ENCODE peak calls at places on chromosomes 5 and 9, in eight cellular contexts. U is neuronal stem cell, X is amniotic stem cell, S is H54, F is memory B cell, H is RCC 7860, Y is HFFc6, Q is lower lobe of right lung. A is an unnamed sample.

GRCh38 chr5:92715946-92716345 is 865.1 kb downstream of the NR2F1-AS1 start:
- DNase-seq in X (no peak), U (no peak), Q (no peak), Y (no peak), F (no peak), S (no peak), H (no peak), A (no peak)

GRCh38 chr5:10387690-10388089 is 34.2 kb downstream of the MARCHF6 start:
- DNase-seq in F (no peak), U (no peak), S (no peak), Q (no peak), X (no peak), Y (peak; percentile 60), H (no peak), A (no peak)

GRCh38 chr9:128438343-128439109 is 17.3 kb upstream of the ODF2 start:
- DNase-seq in Q (peak; percentile 90), U (peak; percentile 77), H (peak; percentile 57), F (peak; percentile 84), S (peak; percentile 84), Y (peak; percentile 55), X (peak; percentile 20), A (peak; percentile 5)

GRCh38 chr5:150317048-150318003 is 14.6 kb upstream of the ARSI start:
- DNase-seq in H (peak; percentile 100), S (peak; percentile 97), Y (peak; percentile 91), X (peak; percentile 73), F (no peak), Q (no peak), U (no peak), A (no peak)

GRCh38 chr5:141260458-141261237 is 15.5 kb downstream of the PCDHB15 start:
- DNase-seq in Y (no peak), X (no peak), Q (no peak), H (no peak), S (no peak), F (no peak), U (peak; percentile 2), A (no peak)

GRCh38 chr9:3980212-3980611 is 319.7 kb downstream of the GLIS3 start:
- DNase-seq in F (no peak), S (no peak), Q (no peak), H (no peak), X (no peak), U (no peak), Y (no peak), A (peak; percentile 13)

GRCh38 chr9:76913467-76913866 is 7.6 kb upstream of the PRUNE2 start:
- DNase-seq in X (no peak), H (no peak), Q (no peak), Y (no peak), S (no peak), U (no peak), F (no peak), A (no peak)

GRCh38 chr5:169628891-169629290 is 8.2 kb upstream of the DOCK2 start:
- DNase-seq in H (no peak), X (no peak), Y (peak; percentile 89), U (no peak), S (no peak), F (no peak), Q (no peak), A (no peak)

GRCh38 chr5:153678617-153679329 is 188.3 kb downstream of the GRIA1 start:
- DNase-seq in Q (no peak), S (no peak), U (no peak), Y (no peak), X (no peak), F (no peak), H (no peak), A (no peak)

A was measured in NCI-H187.